ENCODE peak calls at places on chromosomes 11 and 22, in eight cellular contexts. K is heart left ventricle, I is esophagus squamous epithelium, R is lower leg skin, V is IMR-90, H is HCT116, B is A549, X is vagina. D is an unnamed sample.
A peak's percentile ranks its signal among the peaks of the same experiment; 100 is the strongest.

GRCh38 chr11:35102267-35102666 is 36.7 kb upstream of the CD44 start:
- DNase-seq in R (no peak), K (no peak), H (no peak), I (no peak), X (no peak), V (no peak), B (no peak), D (no peak)

GRCh38 chr11:20089357-20089756 is 70.9 kb downstream of the DBX1 start:
- DNase-seq in H (no peak), V (no peak), R (no peak), B (no peak), X (no peak), K (no peak), I (no peak), D (no peak)

GRCh38 chr11:116467809-116468208 is 305.0 kb downstream of the BUD13 start:
- DNase-seq in I (no peak), R (no peak), X (no peak), V (no peak), K (no peak), H (no peak), B (no peak), D (no peak)

GRCh38 chr11:77791301-77791700 is 29.2 kb downstream of the RSF1 start:
- DNase-seq in V (no peak), I (no peak), K (no peak), X (no peak), H (no peak), B (no peak), R (no peak), D (no peak)

GRCh38 chr22:48651981-48652538 is 1175.6 kb downstream of the BRD1 start:
- DNase-seq in R (no peak), X (no peak), H (no peak), I (no peak), K (no peak), B (no peak), V (no peak), D (no peak)

GRCh38 chr11:96213500-96213899 is 129.5 kb downstream of the MAML2 start:
- DNase-seq in B (peak; percentile 23), X (no peak), R (no peak), V (peak; percentile 87), I (no peak), H (no peak), K (no peak), D (peak; percentile 11)

GRCh38 chr11:5258543-5259262 is 4.1 kb upstream of the HBG2 start:
- DNase-seq in V (no peak), K (no peak), B (no peak), X (no peak), R (no peak), H (no peak), I (no peak), D (no peak)

GRCh38 chr22:40665312-40665711 is 14.0 kb upstream of the MCHR1 start:
- DNase-seq in K (peak; percentile 89), X (no peak), B (no peak), V (peak; percentile 85), R (no peak), H (no peak), I (no peak), D (no peak)

GRCh38 chr11:35962373-35963138 is 18.7 kb downstream of the LDLRAD3 start:
- DNase-seq in B (no peak), K (no peak), R (no peak), H (no peak), X (no peak), V (no peak), I (no peak), D (no peak)

GRCh38 chr11:105357146-105357545 is 217.6 kb upstream of the CARD18 start:
- DNase-seq in R (no peak), X (no peak), B (no peak), I (no peak), V (no peak), H (no peak), K (no peak), D (no peak)

GRCh38 chr11:128548655-128549255 is 38.6 kb downstream of the ETS1 start:
- DNase-seq in K (peak; percentile 82), B (no peak), H (no peak), I (no peak), X (peak; percentile 92), R (no peak), V (peak; percentile 32), D (no peak)

GRCh38 chr22:19823191-19823590 is 31.5 kb downstream of the GNB1L start:
- DNase-seq in H (no peak), V (no peak), B (no peak), I (no peak), K (no peak), X (no peak), R (no peak), D (no peak)

GRCh38 chr11:45805305-45806071 is 539 bp downstream of the SLC35C1 start:
- DNase-seq in H (no peak), V (peak; percentile 78), R (peak; percentile 30), K (peak; percentile 63), I (peak; percentile 46), X (peak; percentile 87), B (peak; percentile 28), D (peak; percentile 35)

GRCh38 chr11:109371444-109372176 is 50.4 kb upstream of the C11orf87 start:
- DNase-seq in K (no peak), I (no peak), H (no peak), V (no peak), B (no peak), X (no peak), R (no peak), D (no peak)

GRCh38 chr11:68270334-68271022 is 1.3 kb downstream of the C11orf24 start:
- DNase-seq in H (no peak), B (no peak), X (no peak), V (no peak), K (no peak), I (no peak), R (no peak), D (no peak)

GRCh38 chr11:94655951-94656350 is 88.8 kb downstream of the PIWIL4 start:
- DNase-seq in B (no peak), V (no peak), I (no peak), X (no peak), R (no peak), H (no peak), K (no peak), D (no peak)

GRCh38 chr11:103594283-103594682 is 442.2 kb upstream of the DDI1 start:
- DNase-seq in H (no peak), B (no peak), V (no peak), I (no peak), R (no peak), X (no peak), K (no peak), D (no peak)

DNA sequence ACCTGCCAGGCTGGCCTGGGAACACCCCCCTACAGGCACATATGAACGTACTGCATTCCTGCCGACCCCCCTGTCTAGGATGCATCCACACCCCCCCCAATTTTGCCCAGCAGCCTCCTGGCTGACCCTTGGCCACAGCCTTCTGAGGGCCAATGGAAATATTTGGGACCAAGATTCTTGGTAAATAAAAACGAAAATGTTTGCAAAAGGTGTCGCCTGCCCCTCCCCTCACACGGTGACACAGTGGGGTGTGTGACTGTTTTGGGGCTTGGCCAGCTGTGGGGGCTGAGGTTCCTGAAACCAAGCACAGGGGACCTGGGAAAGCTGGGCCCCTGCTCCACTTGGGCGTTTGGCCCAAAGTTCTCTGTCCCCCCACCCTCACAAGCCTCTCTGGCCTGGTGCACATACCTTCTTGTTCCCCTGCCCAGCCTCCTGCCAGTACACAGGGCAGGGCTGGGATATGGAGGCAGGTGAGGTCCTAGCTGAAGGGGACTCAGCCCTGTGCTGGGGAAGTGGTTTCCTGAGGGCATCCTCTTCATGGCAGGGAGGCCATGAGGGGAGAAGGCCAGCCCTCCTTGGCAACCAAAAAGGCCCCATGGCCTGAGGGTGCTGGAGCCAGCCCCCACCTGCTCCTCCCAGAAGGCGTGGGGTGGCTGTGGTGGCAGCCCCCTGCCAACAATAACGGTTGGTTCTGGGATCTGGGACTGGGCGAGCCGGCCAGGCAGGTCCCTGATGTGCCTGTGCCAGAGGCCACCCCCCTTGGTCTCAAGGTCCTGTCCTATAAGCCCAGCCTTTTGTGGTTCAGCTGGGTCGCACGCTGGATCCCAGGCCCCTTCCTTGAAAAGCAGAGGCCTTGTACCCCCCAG is 2.1 kb upstream of the CRACR2B start:
- DNase-seq in H (no peak), V (no peak), X (no peak), B (no peak), K (no peak), I (no peak), R (no peak), D (no peak)
- TF ChIP-seq POLR2A in H (no peak), V (peak; percentile 44), X (no peak), B (peak; percentile 26), K (no peak), I (no peak), R (no peak), D (no peak)

DNA sequence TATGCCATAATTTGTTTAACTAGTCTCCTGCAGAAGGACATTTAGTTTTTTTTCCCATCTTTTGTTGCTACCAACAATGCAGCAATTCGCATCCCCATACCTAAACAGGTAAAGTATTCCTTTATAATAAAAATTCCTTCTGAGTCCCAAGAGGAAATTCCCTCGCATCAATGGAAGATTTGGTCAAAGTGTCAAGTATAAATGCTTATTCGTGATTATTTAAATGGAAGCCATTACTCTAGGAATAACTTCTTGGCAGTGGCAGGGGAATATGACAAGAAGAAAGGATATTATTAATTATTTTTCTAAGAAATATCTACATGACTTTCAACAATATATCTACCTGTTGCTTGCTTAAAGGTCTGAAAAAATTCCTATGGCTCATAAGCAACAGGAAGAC is 25.6 kb downstream of the RNF141 start:
- DNase-seq in R (no peak), V (no peak), I (no peak), X (no peak), H (no peak), B (no peak), K (no peak), D (no peak)
- TF ChIP-seq POLR2A in R (no peak), V (no peak), I (no peak), X (no peak), H (no peak), B (no peak), K (no peak), D (no peak)

GRCh38 chr22:30868663-30869385 is 99.8 kb downstream of the MORC2 start:
- DNase-seq in I (no peak), K (no peak), B (no peak), R (no peak), X (no peak), H (no peak), V (peak; percentile 75), D (no peak)
- TF ChIP-seq POLR2A in I (no peak), K (no peak), B (no peak), R (no peak), X (no peak), H (no peak), V (no peak), D (no peak)

GRCh38 chr11:72236774-72237111 is 7.2 kb downstream of the PHOX2A start:
- DNase-seq in V (no peak), I (no peak), H (no peak), K (no peak), R (no peak), X (no peak), B (no peak), D (no peak)

GRCh38 chr11:72239296-72239848 is 4.6 kb downstream of the PHOX2A start:
- DNase-seq in X (no peak), I (no peak), V (peak; percentile 38), K (peak; percentile 84), B (no peak), R (no peak), H (no peak), D (peak; percentile 61)

GRCh38 chr11:72238492-72239295 is 5.3 kb downstream of the PHOX2A start:
- DNase-seq in K (no peak), R (no peak), V (no peak), X (no peak), H (no peak), B (no peak), I (no peak), D (no peak)

GRCh38 chr11:72237112-72237931 is 6.7 kb downstream of the PHOX2A start:
- DNase-seq in R (no peak), H (no peak), V (no peak), B (no peak), K (no peak), I (no peak), X (peak; percentile 81), D (no peak)

GRCh38 chr11:72238040-72238450 is 5.9 kb downstream of the PHOX2A start:
- DNase-seq in B (peak; percentile 82), X (no peak), V (peak; percentile 67), I (no peak), R (no peak), H (peak; percentile 44), K (peak; percentile 58), D (peak; percentile 83)
- TF ChIP-seq POLR2A in B (no peak), X (no peak), V (no peak), I (no peak), R (no peak), H (no peak), K (no peak), D (no peak)

D was measured in erythroblast.